ENCODE peak calls at places on chromosomes 13 and 19, in ten cellular contexts. R, Y, T, F, H, O, P, S, A and X are unnamed samples.

GRCh38 chr13:50081106-50081898 is 66.1 kb downstream of the KCNRG start:
- DNase-seq in R (peak), Y (no peak), T (peak), F (peak), H (peak), O (peak), P (peak), S (peak), A (no peak), X (no peak)

GRCh38 chr13:73146705-73147104 is 87.9 kb downstream of the KLF5 start:
- DNase-seq in R (no peak), Y (no peak), T (no peak), F (no peak), H (no peak), O (no peak), P (no peak), S (no peak), A (no peak), X (peak)

GRCh38 chr19:53057904-53058579 is 13.5 kb downstream of the ERVV-2 start:
- DNase-seq in R (no peak), Y (no peak), T (no peak), F (no peak), H (no peak), O (no peak), P (no peak), S (no peak), A (no peak), X (no peak)

GRCh38 chr19:14114854-14115253 is 2.7 kb downstream of the PRKACA start:
- DNase-seq in R (peak), Y (no peak), T (no peak), F (peak), H (peak), O (no peak), P (peak), S (peak), A (no peak), X (no peak)

GRCh38 chr19:55173717-55174409 is 6.2 kb downstream of the SYT5 start:
- DNase-seq in R (no peak), Y (peak), T (no peak), F (peak), H (peak), O (peak), P (peak), S (peak), A (peak), X (peak)

GRCh38 chr13:30629527-30629926 is 11.8 kb downstream of the USPL1 start:
- DNase-seq in R (no peak), Y (no peak), T (no peak), F (no peak), H (no peak), O (no peak), P (no peak), S (no peak), A (no peak), X (no peak)

GRCh38 chr13:26847281-26847680 is 86.7 kb upstream of the GPR12 start:
- DNase-seq in R (no peak), Y (no peak), T (no peak), F (no peak), H (no peak), O (no peak), P (no peak), S (no peak), A (no peak), X (no peak)

GRCh38 chr13:79320433-79320832 is 85.6 kb downstream of the RBM26 start:
- DNase-seq in R (no peak), Y (no peak), T (no peak), F (no peak), H (no peak), O (no peak), P (no peak), S (no peak), A (no peak), X (no peak)

GRCh38 chr13:23688336-23688735 is 118.1 kb downstream of the TNFRSF19 start:
- DNase-seq in R (no peak), Y (no peak), T (no peak), F (no peak), H (no peak), O (no peak), P (no peak), S (no peak), A (no peak), X (no peak)

GRCh38 chr13:114089751-114090400 is 42.5 kb downstream of the RASA3 start:
- DNase-seq in R (no peak), Y (no peak), T (no peak), F (peak), H (no peak), O (peak), P (no peak), S (no peak), A (no peak), X (no peak)

GRCh38 chr13:114070098-114070799 is 62.2 kb downstream of the RASA3 start:
- DNase-seq in R (no peak), Y (no peak), T (no peak), F (peak), H (no peak), O (peak), P (no peak), S (no peak), A (no peak), X (no peak)

GRCh38 chr13:34372581-34372980 is 554.6 kb downstream of the RFC3 start:
- DNase-seq in R (no peak), Y (no peak), T (no peak), F (no peak), H (no peak), O (no peak), P (no peak), S (no peak), A (no peak), X (no peak)

GRCh38 chr13:113115363-113116205 is 7.0 kb upstream of the F10 start:
- DNase-seq in R (no peak), Y (no peak), T (no peak), F (peak), H (no peak), O (no peak), P (no peak), S (no peak), A (no peak), X (no peak)

GRCh38 chr13:100542546-100543156 is 45.9 kb downstream of the GGACT start:
- DNase-seq in R (peak), Y (no peak), T (no peak), F (peak), H (no peak), O (no peak), P (no peak), S (peak), A (peak), X (peak)

GRCh38 chr19:28553005-28553404 is 659.9 kb downstream of the UQCRFS1 start:
- DNase-seq in R (peak), Y (no peak), T (no peak), F (no peak), H (no peak), O (no peak), P (no peak), S (no peak), A (no peak), X (no peak)

GRCh38 chr13:99376132-99376531 is 68.9 kb upstream of the GPR183 start:
- DNase-seq in R (no peak), Y (no peak), T (no peak), F (peak), H (no peak), O (no peak), P (no peak), S (peak), A (no peak), X (peak)

GRCh38 chr13:43200307-43200706 is 176.9 kb downstream of the DNAJC15 start:
- DNase-seq in R (no peak), Y (no peak), T (no peak), F (no peak), H (no peak), O (no peak), P (no peak), S (no peak), A (no peak), X (no peak)

GRCh38 chr19:16470911-16471811 is 609 bp downstream of the EPS15L1 start:
- DNase-seq in R (peak), Y (no peak), T (no peak), F (peak), H (no peak), O (no peak), P (peak), S (peak), A (no peak), X (no peak)

GRCh38 chr13:100069278-100069677 is 19.6 kb upstream of the PCCA start:
- DNase-seq in R (no peak), Y (no peak), T (no peak), F (no peak), H (no peak), O (no peak), P (peak), S (no peak), A (no peak), X (peak)

GRCh38 chr13:89925107-89925506 is 1422.4 kb upstream of the MIR17HG start:
- DNase-seq in R (peak), Y (peak), T (no peak), F (no peak), H (no peak), O (no peak), P (peak), S (no peak), A (no peak), X (peak)

GRCh38 chr13:43425234-43425633 is 361.5 kb downstream of the ENOX1 start:
- DNase-seq in R (no peak), Y (no peak), T (no peak), F (no peak), H (no peak), O (no peak), P (no peak), S (no peak), A (no peak), X (no peak)

GRCh38 chr19:45767410-45767880 is 1.6 kb downstream of the SIX5 start:
- DNase-seq in R (peak), Y (no peak), T (no peak), F (peak), H (no peak), O (peak), P (peak), S (no peak), A (peak), X (peak)

GRCh38 chr19:21022996-21023395 is 2.5 kb downstream of the ZNF430 start:
- DNase-seq in R (peak), Y (peak), T (no peak), F (no peak), H (peak), O (no peak), P (no peak), S (no peak), A (no peak), X (peak)